ENCODE peak calls at places on chromosomes 6 and 20, in four cellular contexts. N is psoas muscle; B is MM.1S; O is effector memory CD4-positive, alpha-beta T cell. H is an unnamed sample.

GRCh38 chr6:39819226-39819625 is 27.1 kb downstream of the DAAM2 start:
- DNase-seq in N (no peak), B (no peak), O (no peak), H (no peak)

GRCh38 chr6:3711776-3712175 is 39.7 kb downstream of the PXDC1 start:
- DNase-seq in N (no peak), B (no peak), O (no peak), H (no peak)

GRCh38 chr6:137291441-137291840 is 72.3 kb upstream of the IFNGR1 start:
- DNase-seq in N (no peak), B (no peak), O (no peak), H (no peak)

GRCh38 chr20:41078329-41078728 is 49.7 kb downstream of the TOP1 start:
- DNase-seq in N (no peak), B (peak; percentile 79), O (no peak), H (no peak)

GRCh38 chr20:35240914-35241293 is 14.4 kb downstream of the MMP24 start:
- DNase-seq in N (no peak), B (no peak), O (no peak), H (no peak)

GRCh38 chr6:24766685-24767462 is 7.9 kb upstream of the GMNN start:
- DNase-seq in N (no peak), B (peak; percentile 53), O (no peak), H (no peak)

GRCh38 chr6:72724545-72724944 is 102.7 kb downstream of the KCNQ5 start:
- DNase-seq in N (no peak), B (no peak), O (no peak), H (peak; percentile 44)

GRCh38 chr20:51424270-51425041 is 118.1 kb downstream of the NFATC2 start:
- DNase-seq in N (no peak), B (no peak), O (no peak), H (no peak)

GRCh38 chr6:24861934-24862333 is 63.2 kb upstream of the ARMH2 start:
- DNase-seq in N (no peak), B (peak; percentile 50), O (no peak), H (no peak)

GRCh38 chr6:27829453-27830211 is 82.6 kb downstream of the OR2B2 start:
- DNase-seq in N (no peak), B (no peak), O (no peak), H (no peak)

GRCh38 chr6:47403801-47404200 is 73.8 kb upstream of the CD2AP start:
- DNase-seq in N (no peak), B (no peak), O (no peak), H (no peak)

GRCh38 chr6:46815130-46815529 is 21.9 kb downstream of the MEP1A start:
- DNase-seq in N (no peak), B (no peak), O (no peak), H (no peak)

GRCh38 chr6:146914563-146915483 is 289.4 kb upstream of the STXBP5 start:
- DNase-seq in N (peak; percentile 48), B (no peak), O (no peak), H (peak; percentile 92)

GRCh38 chr20:37383229-37383989 is 37.5 kb downstream of the SRC start:
- DNase-seq in N (peak; percentile 32), B (no peak), O (no peak), H (no peak)

GRCh38 chr6:144033816-144034540 is 25.9 kb upstream of the PLAGL1 start:
- DNase-seq in N (no peak), B (no peak), O (no peak), H (peak; percentile 18)

GRCh38 chr6:145569140-145569539 is 166.2 kb downstream of the EPM2A start:
- DNase-seq in N (no peak), B (no peak), O (no peak), H (no peak)

GRCh38 chr6:100322886-100323285 is 141.8 kb downstream of the SIM1 start:
- DNase-seq in N (no peak), B (no peak), O (no peak), H (no peak)

GRCh38 chr6:87151786-87152527 is 3.4 kb upstream of the ZNF292 start:
- DNase-seq in N (peak; percentile 83), B (peak; percentile 19), O (peak; percentile 48), H (no peak)

GRCh38 chr20:55471052-55472006 is 534.0 kb downstream of the CBLN4 start:
- DNase-seq in N (no peak), B (no peak), O (no peak), H (no peak)

GRCh38 chr6:146546440-146546839 is 2.8 kb downstream of the RAB32 start:
- DNase-seq in N (no peak), B (no peak), O (no peak), H (peak; percentile 61)

GRCh38 chr6:15901141-15902115 is 227.5 kb upstream of the MYLIP start:
- DNase-seq in N (no peak), B (peak; percentile 40), O (no peak), H (no peak)

GRCh38 chr6:27972750-27973149 is 15.7 kb downstream of the OR2B6 start:
- DNase-seq in N (no peak), B (no peak), O (no peak), H (no peak)

GRCh38 chr6:64553414-64553813 is 917.8 kb downstream of the PHF3 start:
- DNase-seq in N (no peak), B (peak; percentile 45), O (no peak), H (no peak)

GRCh38 chr6:108027594-108027993 is 46.9 kb downstream of the OSTM1 start:
- DNase-seq in N (no peak), B (no peak), O (no peak), H (peak; percentile 23)

GRCh38 chr20:1330075-1330830 is 1.3 kb upstream of the SDCBP2 start:
- DNase-seq in N (peak; percentile 93), B (no peak), O (peak; percentile 9), H (no peak)

GRCh38 chr6:69796081-69796626 is 656 bp downstream of the LMBRD1 start:
- DNase-seq in N (no peak), B (peak; percentile 81), O (peak; percentile 46), H (peak; percentile 45)

GRCh38 chr6:25041676-25042598 is 106.2 kb upstream of the RIPOR2 start:
- DNase-seq in N (no peak), B (no peak), O (peak; percentile 63), H (no peak)

DNA sequence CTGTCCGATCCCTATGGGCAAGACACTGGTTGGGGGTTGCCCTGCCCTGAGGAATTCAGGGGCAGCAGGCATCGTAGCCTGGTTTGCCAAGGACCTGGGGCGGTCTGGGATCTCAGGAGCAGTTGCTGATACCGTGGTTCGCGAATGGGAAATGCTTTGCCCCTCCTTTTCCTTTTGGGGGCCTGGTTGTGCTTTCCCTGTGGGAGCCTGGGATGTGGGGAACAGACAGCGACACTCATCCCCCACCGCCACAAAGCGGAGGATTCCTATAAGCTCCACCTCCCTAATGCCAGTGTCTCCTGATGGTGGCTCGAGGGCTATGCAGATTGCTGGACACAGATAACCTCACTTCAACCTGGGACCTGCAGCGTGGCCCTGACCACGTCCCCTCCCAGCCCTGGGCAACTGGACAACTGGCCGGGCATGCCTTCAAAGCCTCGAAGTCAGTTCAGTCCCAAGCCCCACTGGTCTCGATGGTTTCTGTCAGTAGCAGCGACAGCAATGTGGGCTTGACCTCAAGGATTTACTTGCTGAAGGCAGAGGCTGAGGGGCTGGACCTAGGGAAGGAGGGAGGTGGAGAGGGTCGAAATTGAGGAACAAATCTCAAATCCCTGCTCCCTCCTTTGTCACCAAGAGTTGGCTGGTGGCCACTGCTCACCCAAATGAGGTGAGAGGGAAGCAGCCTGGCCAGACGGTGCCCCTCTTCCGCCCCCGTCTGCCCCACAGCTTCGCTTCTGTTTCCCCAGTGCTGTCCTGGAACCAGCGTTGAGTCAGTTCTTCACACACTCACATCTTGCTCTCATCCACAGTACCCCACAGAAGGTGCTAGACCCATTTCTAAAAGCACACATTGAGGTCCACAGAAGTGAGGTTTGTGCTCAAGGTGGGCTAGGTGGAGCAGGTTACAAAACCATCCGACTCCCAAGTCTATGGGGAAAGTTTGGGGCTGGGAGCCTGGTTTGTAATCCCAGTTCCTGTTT is 3.5 kb downstream of the CEBPB start:
- DNase-seq in N (peak; percentile 76), B (no peak), O (no peak), H (no peak)
- H3K4me3 ChIP-seq in N (peak overlapping the region; percentile 86), B (no peak overlapping the region), O (no peak overlapping the region), H (peak overlapping the region; percentile 94)

DNA sequence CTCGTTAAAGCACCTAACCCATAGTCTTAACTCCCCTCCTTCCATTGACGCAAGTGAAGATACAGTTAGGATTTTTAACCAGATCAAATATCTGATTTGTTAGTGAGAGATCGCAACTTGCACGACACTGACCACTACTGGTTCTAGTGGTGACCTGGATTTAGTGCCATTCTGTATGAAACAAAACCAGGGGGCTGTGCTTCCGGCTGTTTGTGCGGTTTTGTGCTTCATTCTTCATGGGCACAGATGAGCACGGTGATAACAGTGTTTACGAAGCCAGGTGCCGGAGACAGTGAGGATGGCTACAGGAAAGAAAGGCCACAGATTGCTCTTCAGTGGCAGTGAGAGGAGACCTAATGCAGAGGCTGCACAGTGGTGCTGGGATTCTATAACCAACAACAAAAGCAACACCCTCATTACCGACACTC is 75.5 kb downstream of the NOL4L start:
- DNase-seq in N (no peak), B (peak; percentile 96), O (peak; percentile 61), H (no peak)
- H3K4me3 ChIP-seq in N (no peak overlapping the region), B (no peak overlapping the region), O (peak overlapping the region; percentile 31), H (no peak overlapping the region)

GRCh38 chr20:59589051-59589450 is 15.3 kb upstream of the PHACTR3 start:
- DNase-seq in N (no peak), B (no peak), O (no peak), H (no peak)
- H3K4me3 ChIP-seq in N (no peak overlapping the region), B (peak overlapping the region; percentile 60), O (no peak overlapping the region), H (no peak overlapping the region)

DNA sequence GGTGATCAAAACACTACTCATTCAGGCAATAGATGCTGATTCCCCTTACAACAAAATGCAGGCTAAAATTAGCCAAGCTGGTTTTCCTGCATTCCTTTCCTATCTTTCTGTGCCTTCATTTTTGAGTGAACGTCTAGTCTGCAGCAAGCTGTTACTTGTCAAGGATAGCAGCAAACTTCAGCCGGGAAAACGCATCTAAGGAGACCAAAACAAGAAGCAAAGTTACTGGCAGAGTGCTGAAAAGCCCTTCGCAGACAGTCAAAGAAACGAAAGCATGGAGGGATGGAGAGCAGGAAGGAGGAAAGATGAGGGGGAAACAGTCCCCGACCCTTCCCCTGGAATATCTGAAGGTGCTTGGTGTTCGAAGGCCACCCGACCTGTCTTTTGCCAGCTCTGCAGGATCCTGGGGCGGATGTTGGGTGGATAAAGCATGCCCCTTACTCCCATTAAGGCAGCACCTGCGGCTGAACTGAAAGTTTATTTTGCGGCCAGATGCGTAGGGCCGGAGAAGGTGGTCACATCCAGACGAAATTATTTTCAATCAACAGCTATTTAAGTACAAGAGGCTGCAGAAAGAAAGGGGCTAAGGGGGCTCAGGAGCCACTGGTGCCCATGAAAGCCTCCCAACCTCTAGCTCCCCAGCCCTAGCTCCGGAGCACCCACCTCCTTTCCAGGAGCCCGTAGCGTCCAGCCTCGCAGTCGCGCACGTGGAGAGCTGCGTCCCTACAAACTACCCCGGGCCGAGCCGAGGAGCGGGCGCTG is 538 bp downstream of the FERMT1 start:
- DNase-seq in N (no peak), B (peak; percentile 43), O (no peak), H (no peak)
- H3K4me3 ChIP-seq in N (peak overlapping the region; percentile 62), B (peak overlapping the region; percentile 68), O (no peak overlapping the region), H (peak overlapping the region; percentile 57)

GRCh38 chr20:21713470-21713869 is 8.0 kb downstream of the PAX1 start:
- DNase-seq in N (no peak), B (no peak), O (no peak), H (no peak)
- H3K4me3 ChIP-seq in N (no peak overlapping the region), B (no peak overlapping the region), O (no peak overlapping the region), H (no peak overlapping the region)

H was measured in kidney epithelial cell.